ENCODE peak calls at places on chromosomes 16 and 17, in ten cellular contexts. Q is activated T-helper 2 cell treated with anti-CD3 and anti-CD28 coated beads, Interferon-gamma antibody, Interleukin-2, Interleukin-4, amounts not matched to agents 10 μg/mL and 5 μg/mL and 100 μg/mL, durations not matched to agents 14 hours and 24 hours and 36 hours; E is HS-5; J is AG09309; Z is LoVo; D is caudate nucleus; S is stimulated activated CD8-positive, alpha-beta memory T cell treated with anti-CD3 and anti-CD28 coated beads, Interleukin-4, amount 100 ng/mL, for 1 hour; H is cardiac fibroblast; R is natural killer cell treated with Interleukin-12 subunit alpha and Interleukin-12 subunit beta and Interleukin-15 and Interleukin-18, amount 100 ng/mL, for 72 hours; T is activated CD4-positive, alpha-beta T cell treated with anti-CD3 and anti-CD28 coated beads for 48 hours. C is an unnamed sample.

GRCh38 chr16:47049901-47050583 is 76.6 kb upstream of the DNAJA2 start:
- DNase-seq in Q (no peak), E (no peak), J (no peak), Z (no peak), D (no peak), S (no peak), H (no peak), R (no peak), T (no peak), C (no peak)

GRCh38 chr16:68779891-68780290 is 42.8 kb downstream of the CDH1 start:
- DNase-seq in Q (no peak), E (no peak), J (no peak), Z (no peak), D (no peak), S (no peak), H (no peak), R (no peak), T (no peak), C (no peak)

GRCh38 chr17:49003557-49004511 is 6.6 kb downstream of the IGF2BP1 start:
- DNase-seq in Q (no peak), E (no peak), J (no peak), Z (no peak), D (no peak), S (no peak), H (peak; percentile 45), R (no peak), T (peak; percentile 12), C (no peak)

GRCh38 chr16:27426423-27427408 is 24.7 kb downstream of the IL21R start:
- DNase-seq in Q (peak; percentile 66), E (peak; percentile 68), J (peak; percentile 59), Z (peak; percentile 21), D (no peak), S (no peak), H (peak; percentile 93), R (peak; percentile 90), T (peak; percentile 85), C (peak; percentile 57)

GRCh38 chr16:9370071-9370491 is 278.6 kb downstream of the HAPSTR1 start:
- DNase-seq in Q (no peak), E (no peak), J (no peak), Z (no peak), D (no peak), S (no peak), H (no peak), R (no peak), T (no peak), C (no peak)

GRCh38 chr17:10729334-10730193 is at the start of gene TMEM220:
- DNase-seq in Q (no peak), E (peak; percentile 8), J (no peak), Z (no peak), D (peak; percentile 47), S (peak; percentile 1), H (peak; percentile 76), R (peak; percentile 79), T (peak; percentile 51), C (peak; percentile 37)

GRCh38 chr17:76008208-76008607 is 7.6 kb downstream of the CDK3 start:
- DNase-seq in Q (no peak), E (no peak), J (no peak), Z (no peak), D (no peak), S (no peak), H (no peak), R (peak; percentile 34), T (no peak), C (no peak)

GRCh38 chr17:42472709-42473521 is 14.2 kb downstream of the ATP6V0A1 start:
- DNase-seq in Q (no peak), E (peak; percentile 91), J (peak; percentile 74), Z (no peak), D (no peak), S (no peak), H (peak; percentile 94), R (no peak), T (no peak), C (no peak)

C was measured in GM12891.